ENCODE peak calls at places on chromosomes 4 and X, in five cellular contexts. O, A, J, G and T are unnamed samples.

GRCh38 chrX:107716045-107716684 is 59.4 kb downstream of the TSC22D3 start:
- DNase-seq in O (peak), A (no peak), J (peak), G (peak), T (peak)

GRCh38 chr4:3224971-3225850 is 23.7 kb upstream of the MSANTD1 start:
- DNase-seq in O (peak), A (no peak), J (no peak), G (no peak), T (no peak)

GRCh38 chr4:84905646-84906045 is 60.8 kb downstream of the WDFY3 start:
- DNase-seq in O (no peak), A (no peak), J (no peak), G (no peak), T (no peak)

GRCh38 chr4:180281726-180282125 is 1961.5 kb upstream of the TENM3 start:
- DNase-seq in O (no peak), A (no peak), J (no peak), G (no peak), T (no peak)

GRCh38 chrX:47097018-47097417 is 18.8 kb downstream of the RGN start:
- DNase-seq in O (no peak), A (no peak), J (no peak), G (no peak), T (no peak)

GRCh38 chr4:10584042-10584441 is 100.5 kb downstream of the CLNK start:
- DNase-seq in O (no peak), A (peak), J (peak), G (peak), T (peak)

GRCh38 chr4:127533028-127533700 is 99.6 kb upstream of the INTU start:
- DNase-seq in O (no peak), A (no peak), J (no peak), G (peak), T (no peak)

GRCh38 chr4:38842998-38843397 is 13.6 kb downstream of the TLR6 start:
- DNase-seq in O (no peak), A (no peak), J (no peak), G (no peak), T (no peak)

GRCh38 chrX:33190016-33190415 is 21.3 kb downstream of the DMD start:
- DNase-seq in O (no peak), A (no peak), J (no peak), G (peak), T (no peak)

GRCh38 chr4:185868983-185869938 is 57.3 kb upstream of the SORBS2 start:
- DNase-seq in O (no peak), A (no peak), J (peak), G (no peak), T (peak)

GRCh38 chr4:921830-922331 is 10.2 kb downstream of the GAK start:
- DNase-seq in O (peak), A (no peak), J (no peak), G (no peak), T (no peak)

GRCh38 chrX:150569155-150569477 is 695 bp downstream of the MTM1 start:
- DNase-seq in O (no peak), A (no peak), J (peak), G (peak), T (no peak)

GRCh38 chr4:22962186-22962786 is 269.5 kb downstream of the GBA3 start:
- DNase-seq in O (no peak), A (no peak), J (peak), G (peak), T (peak)

GRCh38 chr4:149203256-149204001 is 612.2 kb downstream of the IQCM start:
- DNase-seq in O (no peak), A (no peak), J (no peak), G (peak), T (peak)

GRCh38 chrX:129654652-129655546 is at the start of gene APLN:
- DNase-seq in O (peak), A (no peak), J (peak), G (peak), T (peak)

GRCh38 chr4:56215138-56215793 is 172.0 kb downstream of the AASDH start:
- DNase-seq in O (no peak), A (no peak), J (peak), G (peak), T (peak)

GRCh38 chr4:42953316-42953715 is 60.8 kb downstream of the GRXCR1 start:
- DNase-seq in O (no peak), A (no peak), J (no peak), G (no peak), T (no peak)

GRCh38 chrX:118823263-118824172 is at the start of gene ZCCHC12:
- DNase-seq in O (no peak), A (no peak), J (peak), G (peak), T (peak)
- H3K4me3 ChIP-seq in O (peak), A (peak), J (peak), G (peak), T (no peak)

DNA sequence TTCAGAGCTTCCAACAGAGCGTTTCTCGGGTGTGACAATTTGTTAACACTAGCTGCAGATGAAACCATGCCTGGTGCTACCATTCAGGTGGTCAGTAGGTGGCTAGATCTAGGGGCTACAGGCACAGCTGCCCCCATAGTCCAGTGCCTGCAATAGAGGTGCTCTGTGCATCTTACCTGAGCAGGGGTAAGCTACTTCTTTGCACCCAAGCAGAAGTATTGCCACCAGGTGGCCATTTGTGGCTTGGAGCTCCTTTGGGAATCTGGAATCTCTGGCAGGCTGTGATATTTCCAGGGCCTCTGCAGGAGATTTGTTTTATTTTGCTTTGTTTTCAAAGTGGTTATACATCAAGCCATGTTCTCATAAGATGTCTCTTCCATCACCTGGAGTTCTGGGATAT is 170.7 kb upstream of the PUDP start:
- DNase-seq in O (no peak), A (no peak), J (peak), G (no peak), T (peak)
- TF ChIP-seq CTCF in O (no peak), A (peak), J (peak), G (no peak), T (peak)

GRCh38 chr4:7651461-7651921 is 216.8 kb upstream of the PSAPL1 start:
- DNase-seq in O (no peak), A (no peak), J (no peak), G (no peak), T (peak)

GRCh38 chr4:7648813-7649395 is 214.2 kb upstream of the PSAPL1 start:
- DNase-seq in O (no peak), A (no peak), J (no peak), G (no peak), T (no peak)

GRCh38 chr4:7650606-7651400 is 216.1 kb upstream of the PSAPL1 start:
- DNase-seq in O (no peak), A (no peak), J (peak), G (no peak), T (no peak)

GRCh38 chr4:7649411-7649740 is 214.6 kb upstream of the PSAPL1 start:
- DNase-seq in O (no peak), A (no peak), J (no peak), G (no peak), T (no peak)

GRCh38 chr4:7649741-7650531 is 215.2 kb upstream of the PSAPL1 start:
- DNase-seq in O (no peak), A (peak), J (peak), G (peak), T (no peak)
- H3K4me3 ChIP-seq in O (no peak), A (no peak), J (peak), G (no peak), T (no peak)

DNA sequence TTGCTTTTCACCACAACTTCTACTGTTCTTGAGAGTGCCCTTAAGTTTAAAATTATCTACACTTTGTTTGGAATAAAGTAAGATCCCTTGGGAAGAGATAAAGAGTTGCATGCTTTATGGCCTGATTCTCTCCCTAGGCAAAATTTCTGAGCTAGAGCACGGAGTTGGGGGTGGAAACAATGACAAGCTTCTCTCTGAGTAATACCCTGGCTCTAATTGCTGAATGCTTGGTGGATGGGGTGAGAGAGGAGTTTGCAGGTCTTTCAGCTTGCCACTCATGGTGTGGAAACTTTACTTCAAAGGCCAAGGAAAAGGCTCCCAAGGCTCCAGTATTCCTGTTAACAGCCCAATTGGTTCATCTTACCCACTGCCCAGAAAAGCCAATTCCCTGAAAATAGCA is 26.1 kb upstream of the PRDM8 start:
- DNase-seq in O (no peak), A (no peak), J (no peak), G (peak), T (peak)
- TF ChIP-seq CTCF in O (no peak), A (no peak), J (no peak), G (no peak), T (no peak)